ENCODE peak calls at places on chromosome 21, in eight cellular contexts. One of them, this sample, is unnamed.

GRCh38 chr21:44797775-44798174 is 3.8 kb downstream of the UBE2G2 start:
- DNase-seq in AG08396: no peak
- DNase-seq in cardiac fibroblast: no peak
- DNase-seq in colonic mucosa: no peak
- DNase-seq in stimulated activated CD8-positive, alpha-beta memory T cell treated with anti-CD3 and anti-CD28 coated beads, Interleukin-4, amount 100 ng/mL, for 4 hours: no peak
- DNase-seq in M059J: no peak
- DNase-seq in spleen: no peak
- DNase-seq in stimulated activated CD4-positive, alpha-beta T cell treated with anti-CD3 and anti-CD28 coated beads, Interleukin-12 subunit alpha, Interleukin-12 subunit beta, amount 100 ng/mL, for 4 hours: no peak
- DNase-seq in this sample: no peak

GRCh38 chr21:44854664-44855446 is 18.6 kb downstream of the PTTG1IP start:
- DNase-seq in stimulated activated CD8-positive, alpha-beta memory T cell treated with anti-CD3 and anti-CD28 coated beads, Interleukin-4, amount 100 ng/mL, for 4 hours: no peak
- DNase-seq in M059J: no peak
- DNase-seq in colonic mucosa: no peak
- DNase-seq in AG08396: no peak
- DNase-seq in stimulated activated CD4-positive, alpha-beta T cell treated with anti-CD3 and anti-CD28 coated beads, Interleukin-12 subunit alpha, Interleukin-12 subunit beta, amount 100 ng/mL, for 4 hours: no peak
- DNase-seq in cardiac fibroblast: no peak
- DNase-seq in spleen: no peak
- DNase-seq in this sample: peak; percentile 74

GRCh38 chr21:38925923-38926322 is 120.2 kb downstream of the ETS2 start:
- DNase-seq in colonic mucosa: no peak
- DNase-seq in spleen: no peak
- DNase-seq in cardiac fibroblast: peak; percentile 91
- DNase-seq in M059J: peak; percentile 95
- DNase-seq in stimulated activated CD8-positive, alpha-beta memory T cell treated with anti-CD3 and anti-CD28 coated beads, Interleukin-4, amount 100 ng/mL, for 4 hours: no peak
- DNase-seq in AG08396: peak; percentile 82
- DNase-seq in stimulated activated CD4-positive, alpha-beta T cell treated with anti-CD3 and anti-CD28 coated beads, Interleukin-12 subunit alpha, Interleukin-12 subunit beta, amount 100 ng/mL, for 4 hours: no peak
- DNase-seq in this sample: peak; percentile 91

GRCh38 chr21:21682172-21682571 is 684.0 kb downstream of the NCAM2 start:
- DNase-seq in stimulated activated CD8-positive, alpha-beta memory T cell treated with anti-CD3 and anti-CD28 coated beads, Interleukin-4, amount 100 ng/mL, for 4 hours: no peak
- DNase-seq in cardiac fibroblast: peak; percentile 23
- DNase-seq in stimulated activated CD4-positive, alpha-beta T cell treated with anti-CD3 and anti-CD28 coated beads, Interleukin-12 subunit alpha, Interleukin-12 subunit beta, amount 100 ng/mL, for 4 hours: no peak
- DNase-seq in spleen: no peak
- DNase-seq in AG08396: no peak
- DNase-seq in M059J: peak; percentile 64
- DNase-seq in colonic mucosa: no peak
- DNase-seq in this sample: no peak

GRCh38 chr21:45260191-45260795 is 27.4 kb downstream of the POFUT2 start:
- DNase-seq in stimulated activated CD4-positive, alpha-beta T cell treated with anti-CD3 and anti-CD28 coated beads, Interleukin-12 subunit alpha, Interleukin-12 subunit beta, amount 100 ng/mL, for 4 hours: no peak
- DNase-seq in colonic mucosa: no peak
- DNase-seq in AG08396: no peak
- DNase-seq in spleen: no peak
- DNase-seq in M059J: no peak
- DNase-seq in stimulated activated CD8-positive, alpha-beta memory T cell treated with anti-CD3 and anti-CD28 coated beads, Interleukin-4, amount 100 ng/mL, for 4 hours: no peak
- DNase-seq in cardiac fibroblast: no peak
- DNase-seq in this sample: no peak

GRCh38 chr21:27275294-27275927 is 308.5 kb upstream of the ADAMTS5 start:
- DNase-seq in M059J: peak; percentile 75
- DNase-seq in colonic mucosa: no peak
- DNase-seq in stimulated activated CD4-positive, alpha-beta T cell treated with anti-CD3 and anti-CD28 coated beads, Interleukin-12 subunit alpha, Interleukin-12 subunit beta, amount 100 ng/mL, for 4 hours: no peak
- DNase-seq in stimulated activated CD8-positive, alpha-beta memory T cell treated with anti-CD3 and anti-CD28 coated beads, Interleukin-4, amount 100 ng/mL, for 4 hours: no peak
- DNase-seq in cardiac fibroblast: peak; percentile 90
- DNase-seq in AG08396: peak; percentile 31
- DNase-seq in spleen: no peak
- DNase-seq in this sample: no peak

GRCh38 chr21:16422702-16423101 is 692.9 kb downstream of the USP25 start:
- DNase-seq in stimulated activated CD4-positive, alpha-beta T cell treated with anti-CD3 and anti-CD28 coated beads, Interleukin-12 subunit alpha, Interleukin-12 subunit beta, amount 100 ng/mL, for 4 hours: no peak
- DNase-seq in M059J: peak; percentile 58
- DNase-seq in spleen: no peak
- DNase-seq in colonic mucosa: no peak
- DNase-seq in cardiac fibroblast: peak; percentile 34
- DNase-seq in AG08396: no peak
- DNase-seq in stimulated activated CD8-positive, alpha-beta memory T cell treated with anti-CD3 and anti-CD28 coated beads, Interleukin-4, amount 100 ng/mL, for 4 hours: no peak
- DNase-seq in this sample: no peak

GRCh38 chr21:43282358-43283120 is 113.7 kb downstream of the CRYAA start:
- DNase-seq in stimulated activated CD4-positive, alpha-beta T cell treated with anti-CD3 and anti-CD28 coated beads, Interleukin-12 subunit alpha, Interleukin-12 subunit beta, amount 100 ng/mL, for 4 hours: no peak
- DNase-seq in cardiac fibroblast: no peak
- DNase-seq in M059J: no peak
- DNase-seq in colonic mucosa: no peak
- DNase-seq in stimulated activated CD8-positive, alpha-beta memory T cell treated with anti-CD3 and anti-CD28 coated beads, Interleukin-4, amount 100 ng/mL, for 4 hours: no peak
- DNase-seq in AG08396: no peak
- DNase-seq in spleen: peak; percentile 52
- DNase-seq in this sample: no peak

GRCh38 chr21:45523411-45524101 is 18.7 kb downstream of the SLC19A1 start:
- DNase-seq in stimulated activated CD4-positive, alpha-beta T cell treated with anti-CD3 and anti-CD28 coated beads, Interleukin-12 subunit alpha, Interleukin-12 subunit beta, amount 100 ng/mL, for 4 hours: no peak
- DNase-seq in M059J: no peak
- DNase-seq in AG08396: no peak
- DNase-seq in spleen: peak; percentile 69
- DNase-seq in colonic mucosa: no peak
- DNase-seq in stimulated activated CD8-positive, alpha-beta memory T cell treated with anti-CD3 and anti-CD28 coated beads, Interleukin-4, amount 100 ng/mL, for 4 hours: no peak
- DNase-seq in cardiac fibroblast: no peak
- DNase-seq in this sample: peak; percentile 68

GRCh38 chr21:42289926-42290325 is 25.3 kb downstream of the TFF3 start:
- DNase-seq in cardiac fibroblast: no peak
- DNase-seq in spleen: no peak
- DNase-seq in stimulated activated CD4-positive, alpha-beta T cell treated with anti-CD3 and anti-CD28 coated beads, Interleukin-12 subunit alpha, Interleukin-12 subunit beta, amount 100 ng/mL, for 4 hours: no peak
- DNase-seq in colonic mucosa: peak; percentile 30
- DNase-seq in stimulated activated CD8-positive, alpha-beta memory T cell treated with anti-CD3 and anti-CD28 coated beads, Interleukin-4, amount 100 ng/mL, for 4 hours: no peak
- DNase-seq in M059J: no peak
- DNase-seq in AG08396: no peak
- DNase-seq in this sample: peak; percentile 85

GRCh38 chr21:30251781-30252180 is 31.0 kb downstream of the KRTAP24-1 start:
- DNase-seq in spleen: no peak
- DNase-seq in stimulated activated CD8-positive, alpha-beta memory T cell treated with anti-CD3 and anti-CD28 coated beads, Interleukin-4, amount 100 ng/mL, for 4 hours: no peak
- DNase-seq in cardiac fibroblast: peak; percentile 17
- DNase-seq in stimulated activated CD4-positive, alpha-beta T cell treated with anti-CD3 and anti-CD28 coated beads, Interleukin-12 subunit alpha, Interleukin-12 subunit beta, amount 100 ng/mL, for 4 hours: no peak
- DNase-seq in colonic mucosa: no peak
- DNase-seq in M059J: no peak
- DNase-seq in AG08396: no peak
- DNase-seq in this sample: no peak

GRCh38 chr21:26756491-26757159 is 88.6 kb downstream of the ADAMTS1 start:
- DNase-seq in AG08396: no peak
- DNase-seq in spleen: no peak
- DNase-seq in M059J: peak; percentile 45
- DNase-seq in stimulated activated CD4-positive, alpha-beta T cell treated with anti-CD3 and anti-CD28 coated beads, Interleukin-12 subunit alpha, Interleukin-12 subunit beta, amount 100 ng/mL, for 4 hours: no peak
- DNase-seq in colonic mucosa: no peak
- DNase-seq in stimulated activated CD8-positive, alpha-beta memory T cell treated with anti-CD3 and anti-CD28 coated beads, Interleukin-4, amount 100 ng/mL, for 4 hours: no peak
- DNase-seq in cardiac fibroblast: peak; percentile 46
- DNase-seq in this sample: no peak

GRCh38 chr21:16279658-16280581 is 550.1 kb downstream of the USP25 start:
- DNase-seq in AG08396: peak; percentile 15
- DNase-seq in spleen: no peak
- DNase-seq in M059J: peak; percentile 50
- DNase-seq in stimulated activated CD4-positive, alpha-beta T cell treated with anti-CD3 and anti-CD28 coated beads, Interleukin-12 subunit alpha, Interleukin-12 subunit beta, amount 100 ng/mL, for 4 hours: no peak
- DNase-seq in colonic mucosa: no peak
- DNase-seq in stimulated activated CD8-positive, alpha-beta memory T cell treated with anti-CD3 and anti-CD28 coated beads, Interleukin-4, amount 100 ng/mL, for 4 hours: no peak
- DNase-seq in cardiac fibroblast: peak; percentile 63
- DNase-seq in this sample: peak; percentile 72

GRCh38 chr21:33541105-33541711 is 709 bp downstream of the GART start:
- DNase-seq in AG08396: no peak
- DNase-seq in stimulated activated CD8-positive, alpha-beta memory T cell treated with anti-CD3 and anti-CD28 coated beads, Interleukin-4, amount 100 ng/mL, for 4 hours: no peak
- DNase-seq in colonic mucosa: peak; percentile 31
- DNase-seq in cardiac fibroblast: peak; percentile 37
- DNase-seq in M059J: peak; percentile 21
- DNase-seq in stimulated activated CD4-positive, alpha-beta T cell treated with anti-CD3 and anti-CD28 coated beads, Interleukin-12 subunit alpha, Interleukin-12 subunit beta, amount 100 ng/mL, for 4 hours: no peak
- DNase-seq in spleen: no peak
- DNase-seq in this sample: no peak

This sample was measured in posterior vena cava.